ENCODE peak calls at places on chromosomes 3 and 15, in eight cellular contexts. O is GM23338, D is spleen, K is left ventricle myocardium inferior, C is hepatocyte, W is MM.1S, I is thoracic aorta, Y is brain microvascular endothelial cell. F is an unnamed sample. For H3K36me3, the result is how much of the 10 kb centered on the place peaks cover.

GRCh38 chr3:10570196-10570946 is 65.0 kb upstream of the ATP2B2 start:
- DNase-seq in O (no peak), D (no peak), K (peak), C (no peak), W (no peak), I (no peak), Y (no peak), F (no peak)

GRCh38 chr15:56763496-56763895 is 30.2 kb upstream of the ZNF280D start:
- DNase-seq in O (no peak), D (no peak), K (no peak), C (no peak), W (no peak), I (no peak), Y (no peak), F (no peak)

GRCh38 chr3:98855811-98856400 is 45.6 kb downstream of the DCBLD2 start:
- DNase-seq in O (no peak), D (no peak), K (no peak), C (no peak), W (no peak), I (no peak), Y (peak), F (no peak)

GRCh38 chr15:45529613-45530012 is 7.1 kb upstream of the SLC30A4 start:
- DNase-seq in O (no peak), D (no peak), K (peak), C (no peak), W (no peak), I (no peak), Y (no peak), F (no peak)

GRCh38 chr3:146256851-146257486 is 6.1 kb upstream of the PLSCR4 start:
- DNase-seq in O (peak), D (no peak), K (no peak), C (peak), W (no peak), I (no peak), Y (no peak), F (no peak)

GRCh38 chr15:39704684-39705083 is 78.0 kb downstream of the FSIP1 start:
- DNase-seq in O (peak), D (no peak), K (no peak), C (no peak), W (no peak), I (no peak), Y (peak), F (no peak)

GRCh38 chr3:171455603-171456550 is 4.3 kb downstream of the TNIK start:
- DNase-seq in O (no peak), D (no peak), K (peak), C (no peak), W (no peak), I (no peak), Y (no peak), F (no peak)

GRCh38 chr3:38722760-38723568 is 73.5 kb upstream of the SCN5A start:
- DNase-seq in O (no peak), D (no peak), K (no peak), C (no peak), W (no peak), I (no peak), Y (peak), F (no peak)

GRCh38 chr3:59320080-59320479 is 270.3 kb upstream of the CFAP20DC start:
- DNase-seq in O (no peak), D (no peak), K (no peak), C (peak), W (no peak), I (no peak), Y (no peak), F (no peak)

GRCh38 chr15:77296773-77297337 is 123.0 kb downstream of the PEAK1 start:
- DNase-seq in O (no peak), D (no peak), K (no peak), C (no peak), W (no peak), I (no peak), Y (no peak), F (no peak)

GRCh38 chr3:140545197-140545596 is 132.7 kb upstream of the TRIM42 start:
- DNase-seq in O (no peak), D (no peak), K (no peak), C (no peak), W (no peak), I (no peak), Y (no peak), F (no peak)

GRCh38 chr3:156037356-156037755 is 83.0 kb upstream of the KCNAB1 start:
- DNase-seq in O (no peak), D (no peak), K (no peak), C (no peak), W (no peak), I (no peak), Y (no peak), F (no peak)

GRCh38 chr3:54056521-54056920 is 65.8 kb upstream of the CACNA2D3 start:
- DNase-seq in O (no peak), D (no peak), K (no peak), C (no peak), W (no peak), I (no peak), Y (no peak), F (no peak)

GRCh38 chr15:65037279-65037678 is 7.8 kb upstream of the MTFMT start:
- DNase-seq in O (no peak), D (no peak), K (no peak), C (no peak), W (no peak), I (no peak), Y (no peak), F (no peak)

GRCh38 chr3:115156255-115156654 is 9.2 kb upstream of the ZBTB20 start:
- DNase-seq in O (peak), D (no peak), K (no peak), C (no peak), W (no peak), I (no peak), Y (no peak), F (no peak)

GRCh38 chr15:68553994-68554715 is 24.6 kb upstream of the CORO2B start:
- DNase-seq in O (peak), D (peak), K (no peak), C (peak), W (peak), I (no peak), Y (peak), F (peak)

GRCh38 chr15:25534293-25534692 is 95.5 kb upstream of the UBE3A start:
- DNase-seq in O (no peak), D (no peak), K (no peak), C (no peak), W (no peak), I (no peak), Y (no peak), F (no peak)

GRCh38 chr3:81554805-81555204 is 206.6 kb downstream of the GBE1 start:
- DNase-seq in O (peak), D (no peak), K (no peak), C (no peak), W (no peak), I (no peak), Y (peak), F (no peak)

DNA sequence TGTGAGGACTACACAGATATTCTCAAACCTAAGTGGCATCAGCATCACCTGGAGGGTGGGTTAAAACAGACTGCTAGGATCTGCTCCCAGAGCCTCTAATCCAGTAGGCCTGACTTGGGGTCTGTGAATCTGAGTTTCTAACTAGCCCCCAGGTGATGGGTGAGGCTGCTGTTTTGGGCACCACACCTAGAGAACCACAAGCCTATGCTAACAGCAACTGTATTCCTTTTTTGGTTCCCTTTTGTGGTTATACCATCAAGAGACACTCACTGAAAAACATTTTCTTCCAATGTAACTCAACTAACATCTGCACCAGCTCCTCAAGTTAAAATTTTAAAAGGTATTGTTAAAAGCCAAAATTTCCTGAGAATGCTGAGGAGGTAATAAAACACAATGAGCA is 16.0 kb downstream of the WDR82 start:
- DNase-seq in O (no peak), D (no peak), K (no peak), C (no peak), W (peak), I (no peak), Y (no peak), F (no peak)
- H3K36me3 ChIP-seq in O (half or more), D (half or more), K (half or more), C (under half), W (under half), I (half or more), Y (half or more), F (half or more)

GRCh38 chr3:177523991-177524438 is 326.7 kb upstream of the TBL1XR1 start:
- DNase-seq in O (no peak), D (no peak), K (no peak), C (peak), W (no peak), I (no peak), Y (no peak), F (no peak)

GRCh38 chr3:177522051-177522450 is 324.8 kb upstream of the TBL1XR1 start:
- DNase-seq in O (no peak), D (no peak), K (no peak), C (no peak), W (no peak), I (no peak), Y (no peak), F (no peak)

GRCh38 chr3:177523072-177523675 is 325.9 kb upstream of the TBL1XR1 start:
- DNase-seq in O (no peak), D (no peak), K (no peak), C (no peak), W (no peak), I (no peak), Y (no peak), F (no peak)

GRCh38 chr3:177519588-177519987 is 322.3 kb upstream of the TBL1XR1 start:
- DNase-seq in O (no peak), D (no peak), K (no peak), C (no peak), W (no peak), I (no peak), Y (no peak), F (peak)

GRCh38 chr3:177521305-177521704 is 324.0 kb upstream of the TBL1XR1 start:
- DNase-seq in O (peak), D (no peak), K (no peak), C (peak), W (no peak), I (no peak), Y (no peak), F (no peak)
- TF ChIP-seq CTCF in O (peak), D (no peak), K (no peak), C (peak), W (no peak), I (no peak), Y (no peak), F (peak)

GRCh38 chr15:90606641-90607040 is 76.9 kb downstream of the CRTC3 start:
- DNase-seq in O (no peak), D (no peak), K (no peak), C (no peak), W (no peak), I (no peak), Y (no peak), F (no peak)
- H3K36me3 ChIP-seq in O (under half), D (under half), K (under half), C (under half), W (under half), I (under half), Y (under half), F (under half)

GRCh38 chr3:192566706-192567290 is 160.5 kb downstream of the FGF12 start:
- DNase-seq in O (peak), D (peak), K (peak), C (peak), W (peak), I (peak), Y (peak), F (peak)
- TF ChIP-seq CTCF in O (peak), D (peak), K (peak), C (peak), W (peak), I (peak), Y (peak), F (peak)

GRCh38 chr15:66838671-66839239 is 136.7 kb downstream of the SMAD6 start:
- DNase-seq in O (peak), D (no peak), K (no peak), C (peak), W (no peak), I (no peak), Y (peak), F (no peak)

GRCh38 chr15:66840615-66841014 is 138.6 kb downstream of the SMAD6 start:
- DNase-seq in O (no peak), D (no peak), K (no peak), C (no peak), W (no peak), I (no peak), Y (no peak), F (no peak)

GRCh38 chr15:66839511-66840112 is 137.6 kb downstream of the SMAD6 start:
- DNase-seq in O (no peak), D (peak), K (no peak), C (no peak), W (no peak), I (no peak), Y (no peak), F (no peak)

GRCh38 chr15:66836476-66837030 is 134.5 kb downstream of the SMAD6 start:
- DNase-seq in O (no peak), D (no peak), K (no peak), C (no peak), W (no peak), I (no peak), Y (no peak), F (no peak)

DNA sequence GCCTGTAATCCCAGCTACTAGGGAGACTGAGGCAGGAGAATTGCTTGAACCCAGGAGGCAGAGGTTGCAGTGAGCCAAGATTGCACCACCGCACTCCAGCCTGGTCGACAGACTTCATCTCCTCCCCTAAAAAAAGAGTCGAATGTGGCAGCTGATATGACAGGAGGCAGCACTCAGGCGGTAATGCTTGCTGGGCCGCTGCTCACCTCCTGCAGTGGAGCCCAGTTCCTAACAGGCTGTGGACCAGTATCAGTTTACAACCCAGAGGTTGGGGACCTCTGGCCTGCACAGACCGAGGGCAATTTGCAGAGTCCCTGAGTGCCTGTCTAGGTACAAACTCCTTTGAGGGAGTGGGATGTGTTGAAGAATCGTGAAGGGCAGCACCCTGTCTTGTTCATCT is 136.2 kb downstream of the SMAD6 start:
- DNase-seq in O (no peak), D (peak), K (no peak), C (no peak), W (no peak), I (no peak), Y (no peak), F (no peak)
- H3K36me3 ChIP-seq in O (under half), D (under half), K (under half), C (under half), W (under half), I (under half), Y (under half), F (under half)

DNA sequence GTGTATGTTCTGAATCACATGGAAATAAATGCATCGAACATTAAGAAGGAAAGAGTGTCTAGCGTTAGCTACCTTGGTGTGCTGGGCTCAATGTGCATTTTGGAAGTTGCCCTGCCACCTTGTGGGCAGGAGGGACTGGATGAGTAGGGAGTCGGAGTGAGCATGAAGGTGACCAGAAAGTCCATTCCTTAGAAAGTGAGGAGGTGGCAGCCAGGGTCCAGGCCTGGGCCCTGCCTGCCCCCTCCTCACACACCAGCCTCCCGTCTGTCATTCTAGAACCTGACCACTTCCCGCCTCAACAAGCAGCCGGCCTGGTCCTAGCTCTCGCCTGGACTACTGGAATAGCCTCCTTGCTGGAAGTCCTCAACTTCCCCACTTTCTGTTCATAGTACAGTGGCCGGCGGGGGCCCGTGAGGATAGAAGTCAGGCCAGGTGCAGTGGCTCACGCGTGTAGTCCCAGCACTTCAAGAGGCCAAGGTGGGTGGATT is 10.2 kb upstream of the GATA2 start:
- DNase-seq in O (peak), D (peak), K (no peak), C (no peak), W (no peak), I (no peak), Y (no peak), F (peak)
- TF ChIP-seq CTCF in O (peak), D (no peak), K (peak), C (no peak), W (peak), I (no peak), Y (peak), F (peak)

DNA sequence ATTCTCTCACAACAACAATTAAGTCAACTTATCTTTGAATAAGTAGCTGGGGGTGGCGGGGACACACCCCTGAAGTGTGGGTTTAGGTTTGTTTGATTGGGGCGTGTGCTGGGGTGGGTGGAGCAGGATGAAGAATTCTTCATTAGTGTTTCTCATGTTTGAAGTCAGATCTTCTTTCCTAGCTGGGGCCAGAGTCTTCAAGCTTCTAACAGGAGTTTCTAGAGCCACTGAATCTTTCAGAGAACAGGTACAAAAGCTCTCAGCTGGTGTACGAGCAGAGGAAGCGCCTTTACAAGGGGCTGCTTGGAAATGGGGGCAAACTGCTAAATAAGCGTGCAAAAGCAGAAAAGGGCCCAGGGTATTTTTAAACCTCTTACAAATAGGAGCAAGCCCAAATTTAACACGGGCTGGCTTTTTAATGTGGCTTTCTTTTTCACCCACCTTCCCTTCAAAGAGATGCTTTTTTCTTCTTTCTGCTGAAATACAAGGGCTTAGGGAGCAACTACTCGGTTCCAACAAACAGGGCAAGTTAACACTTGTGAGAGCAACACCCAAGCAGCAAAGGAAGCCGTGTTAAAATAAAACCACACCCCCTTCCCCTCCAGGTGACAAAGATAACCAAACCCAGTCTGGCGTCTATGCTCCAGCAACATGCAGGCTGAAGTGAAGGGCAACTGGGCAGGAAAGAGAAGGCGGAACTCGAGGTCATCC is 86.9 kb upstream of the RASGRP1 start:
- DNase-seq in O (peak), D (peak), K (no peak), C (no peak), W (no peak), I (no peak), Y (no peak), F (no peak)
- H3K36me3 ChIP-seq in O (under half), D (under half), K (under half), C (under half), W (under half), I (under half), Y (under half), F (under half)

GRCh38 chr3:178794711-178795110 is 258.5 kb downstream of the KCNMB2 start:
- DNase-seq in O (no peak), D (no peak), K (no peak), C (no peak), W (no peak), I (no peak), Y (no peak), F (no peak)

DNA sequence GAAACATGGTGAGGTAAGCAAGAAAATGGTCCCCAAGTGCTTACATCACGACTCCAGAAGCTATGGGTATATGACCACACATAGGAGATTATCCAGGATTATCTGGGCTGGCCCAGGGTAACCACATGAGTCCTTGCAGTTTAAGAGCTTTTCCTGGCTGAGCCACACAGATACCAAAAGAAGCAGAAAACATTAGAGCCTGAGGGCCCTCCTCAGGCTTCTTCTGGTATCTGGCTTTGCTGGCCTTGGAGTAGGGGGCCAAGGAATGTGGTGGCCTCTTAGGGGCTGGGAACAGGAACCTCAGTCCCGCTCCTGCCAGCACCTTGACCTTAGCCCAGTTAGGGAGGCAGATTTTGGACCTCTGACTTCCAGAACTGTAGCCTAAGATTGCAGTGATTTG is 259.1 kb downstream of the KCNMB2 start:
- DNase-seq in O (peak), D (no peak), K (no peak), C (no peak), W (no peak), I (no peak), Y (no peak), F (no peak)
- TF ChIP-seq CTCF in O (peak), D (no peak), K (no peak), C (no peak), W (no peak), I (no peak), Y (no peak), F (no peak)

F was measured in BE2C.